ENCODE peak calls at places on chromosomes 5 and 9, in five cellular contexts. One of them, this sample, is unnamed.

GRCh38 chr9:36214571-36214970 is 23.9 kb downstream of the CLTA start:
- DNase-seq in stimulated activated CD4-positive, alpha-beta T cell treated with anti-CD3 and anti-CD28 coated beads, Interleukin-1b, Interleukin-23, amount 100 ng/mL, for 24 hours: no peak
- DNase-seq in iPS-NIHi11: no peak
- DNase-seq in NCI-H748 treated with DMSO at 0.1 percent for 48 hours: no peak
- DNase-seq in RWPE1: no peak
- DNase-seq in this sample: no peak

GRCh38 chr9:107348836-107349235 is 65.8 kb downstream of the RAD23B start:
- DNase-seq in stimulated activated CD4-positive, alpha-beta T cell treated with anti-CD3 and anti-CD28 coated beads, Interleukin-1b, Interleukin-23, amount 100 ng/mL, for 24 hours: no peak
- DNase-seq in iPS-NIHi11: no peak
- DNase-seq in NCI-H748 treated with DMSO at 0.1 percent for 48 hours: no peak
- DNase-seq in RWPE1: no peak
- DNase-seq in this sample: no peak

GRCh38 chr5:130976491-130976890 is 188.6 kb downstream of the HINT1 start:
- DNase-seq in stimulated activated CD4-positive, alpha-beta T cell treated with anti-CD3 and anti-CD28 coated beads, Interleukin-1b, Interleukin-23, amount 100 ng/mL, for 24 hours: no peak
- DNase-seq in iPS-NIHi11: no peak
- DNase-seq in NCI-H748 treated with DMSO at 0.1 percent for 48 hours: no peak
- DNase-seq in RWPE1: no peak
- DNase-seq in this sample: no peak

GRCh38 chr9:26169684-26170083 is 491.4 kb upstream of the TUSC1 start:
- DNase-seq in stimulated activated CD4-positive, alpha-beta T cell treated with anti-CD3 and anti-CD28 coated beads, Interleukin-1b, Interleukin-23, amount 100 ng/mL, for 24 hours: no peak
- DNase-seq in iPS-NIHi11: no peak
- DNase-seq in NCI-H748 treated with DMSO at 0.1 percent for 48 hours: no peak
- DNase-seq in RWPE1: peak; percentile 13
- DNase-seq in this sample: no peak

GRCh38 chr9:131279196-131279926 is 3.1 kb upstream of the FAM78A start:
- DNase-seq in stimulated activated CD4-positive, alpha-beta T cell treated with anti-CD3 and anti-CD28 coated beads, Interleukin-1b, Interleukin-23, amount 100 ng/mL, for 24 hours: no peak
- DNase-seq in iPS-NIHi11: no peak
- DNase-seq in NCI-H748 treated with DMSO at 0.1 percent for 48 hours: no peak
- DNase-seq in RWPE1: no peak
- DNase-seq in this sample: no peak

GRCh38 chr5:167096816-167097215 is 1194.6 kb upstream of the WWC1 start:
- DNase-seq in stimulated activated CD4-positive, alpha-beta T cell treated with anti-CD3 and anti-CD28 coated beads, Interleukin-1b, Interleukin-23, amount 100 ng/mL, for 24 hours: no peak
- DNase-seq in iPS-NIHi11: no peak
- DNase-seq in NCI-H748 treated with DMSO at 0.1 percent for 48 hours: no peak
- DNase-seq in RWPE1: no peak
- DNase-seq in this sample: no peak

GRCh38 chr9:131585375-131585774 is 40.1 kb downstream of the PRRT1B start:
- DNase-seq in stimulated activated CD4-positive, alpha-beta T cell treated with anti-CD3 and anti-CD28 coated beads, Interleukin-1b, Interleukin-23, amount 100 ng/mL, for 24 hours: no peak
- DNase-seq in iPS-NIHi11: no peak
- DNase-seq in NCI-H748 treated with DMSO at 0.1 percent for 48 hours: no peak
- DNase-seq in RWPE1: no peak
- DNase-seq in this sample: no peak

GRCh38 chr5:83526289-83526688 is 54.7 kb downstream of the VCAN start:
- DNase-seq in stimulated activated CD4-positive, alpha-beta T cell treated with anti-CD3 and anti-CD28 coated beads, Interleukin-1b, Interleukin-23, amount 100 ng/mL, for 24 hours: no peak
- DNase-seq in iPS-NIHi11: no peak
- DNase-seq in NCI-H748 treated with DMSO at 0.1 percent for 48 hours: no peak
- DNase-seq in RWPE1: no peak
- DNase-seq in this sample: no peak

GRCh38 chr5:8766448-8766847 is 779.4 kb downstream of the SEMA5A start:
- DNase-seq in stimulated activated CD4-positive, alpha-beta T cell treated with anti-CD3 and anti-CD28 coated beads, Interleukin-1b, Interleukin-23, amount 100 ng/mL, for 24 hours: no peak
- DNase-seq in iPS-NIHi11: no peak
- DNase-seq in NCI-H748 treated with DMSO at 0.1 percent for 48 hours: no peak
- DNase-seq in RWPE1: no peak
- DNase-seq in this sample: peak; percentile 11

GRCh38 chr5:116216246-116216645 is 131.4 kb downstream of the COMMD10 start:
- DNase-seq in stimulated activated CD4-positive, alpha-beta T cell treated with anti-CD3 and anti-CD28 coated beads, Interleukin-1b, Interleukin-23, amount 100 ng/mL, for 24 hours: no peak
- DNase-seq in iPS-NIHi11: no peak
- DNase-seq in NCI-H748 treated with DMSO at 0.1 percent for 48 hours: no peak
- DNase-seq in RWPE1: no peak
- DNase-seq in this sample: no peak

GRCh38 chr9:128882677-128883590 is 1.0 kb downstream of the LRRC8A start:
- DNase-seq in stimulated activated CD4-positive, alpha-beta T cell treated with anti-CD3 and anti-CD28 coated beads, Interleukin-1b, Interleukin-23, amount 100 ng/mL, for 24 hours: no peak
- DNase-seq in iPS-NIHi11: no peak
- DNase-seq in NCI-H748 treated with DMSO at 0.1 percent for 48 hours: no peak
- DNase-seq in RWPE1: peak; percentile 48
- DNase-seq in this sample: peak; percentile 16

GRCh38 chr9:125985142-125985997 is 238.2 kb downstream of the PBX3 start:
- DNase-seq in stimulated activated CD4-positive, alpha-beta T cell treated with anti-CD3 and anti-CD28 coated beads, Interleukin-1b, Interleukin-23, amount 100 ng/mL, for 24 hours: no peak
- DNase-seq in iPS-NIHi11: no peak
- DNase-seq in NCI-H748 treated with DMSO at 0.1 percent for 48 hours: no peak
- DNase-seq in RWPE1: no peak
- DNase-seq in this sample: no peak

GRCh38 chr5:115841382-115842088 is at the start of the genes AP3S1 and ATG12:
- DNase-seq in stimulated activated CD4-positive, alpha-beta T cell treated with anti-CD3 and anti-CD28 coated beads, Interleukin-1b, Interleukin-23, amount 100 ng/mL, for 24 hours: peak; percentile 81
- DNase-seq in iPS-NIHi11: peak; percentile 88
- DNase-seq in NCI-H748 treated with DMSO at 0.1 percent for 48 hours: peak; percentile 87
- DNase-seq in RWPE1: peak; percentile 94
- DNase-seq in this sample: peak; percentile 93

GRCh38 chr9:114287763-114288232 is 35.1 kb upstream of the ORM1 start:
- DNase-seq in stimulated activated CD4-positive, alpha-beta T cell treated with anti-CD3 and anti-CD28 coated beads, Interleukin-1b, Interleukin-23, amount 100 ng/mL, for 24 hours: no peak
- DNase-seq in iPS-NIHi11: no peak
- DNase-seq in NCI-H748 treated with DMSO at 0.1 percent for 48 hours: no peak
- DNase-seq in RWPE1: no peak
- DNase-seq in this sample: no peak